ENCODE peak calls at places on chromosomes 6 and 20, in seven cellular contexts. K is SK-MEL-5; H is CD4-positive, alpha-beta memory T cell; M is activated CD4-positive, alpha-beta T cell treated with anti-CD3 and anti-CD28 coated beads, Interleukin-2, amount 50 U/mL, for 1 hour; T is aorta; Q is hypothalamus; J is psoas muscle. D is an unnamed sample.

GRCh38 chr6:7727150-7727950 is 1.5 kb downstream of the BMP6 start:
- DNase-seq in K (no peak), H (no peak), M (no peak), T (no peak), Q (no peak), J (no peak), D (no peak)

GRCh38 chr6:2376429-2377355 is 131.3 kb upstream of the GMDS start:
- DNase-seq in K (no peak), H (no peak), M (no peak), T (peak), Q (no peak), J (no peak), D (no peak)

GRCh38 chr6:159966339-159966738 is 2.5 kb upstream of the IGF2R start:
- DNase-seq in K (no peak), H (no peak), M (no peak), T (no peak), Q (no peak), J (no peak), D (no peak)

GRCh38 chr20:50690979-50691584 is at the start of gene RIPOR3:
- DNase-seq in K (no peak), H (no peak), M (no peak), T (peak), Q (no peak), J (peak), D (no peak)

GRCh38 chr20:23086056-23086551 is at the start of gene CD93:
- DNase-seq in K (no peak), H (peak), M (no peak), T (peak), Q (no peak), J (no peak), D (no peak)

GRCh38 chr20:51092238-51092822 is 69.4 kb upstream of the KCNG1 start:
- DNase-seq in K (no peak), H (no peak), M (no peak), T (no peak), Q (no peak), J (no peak), D (no peak)

GRCh38 chr20:23639490-23639958 is 1.8 kb upstream of the CST3 start:
- DNase-seq in K (no peak), H (no peak), M (no peak), T (no peak), Q (no peak), J (no peak), D (no peak)

GRCh38 chr20:51768759-51769517 is 748 bp upstream of the ATP9A start:
- DNase-seq in K (no peak), H (no peak), M (no peak), T (no peak), Q (no peak), J (no peak), D (no peak)

GRCh38 chr6:100376103-100376502 is 88.6 kb downstream of the SIM1 start:
- DNase-seq in K (no peak), H (no peak), M (no peak), T (no peak), Q (no peak), J (no peak), D (no peak)

GRCh38 chr20:58711266-58712051 is 18.9 kb downstream of the NPEPL1 start:
- DNase-seq in K (no peak), H (no peak), M (no peak), T (no peak), Q (no peak), J (no peak), D (no peak)

GRCh38 chr6:18820725-18821124 is 433.6 kb downstream of the RNF144B start:
- DNase-seq in K (no peak), H (no peak), M (no peak), T (no peak), Q (no peak), J (no peak), D (no peak)

GRCh38 chr20:38774167-38774566 is 25.9 kb downstream of the ACTR5 start:
- DNase-seq in K (no peak), H (no peak), M (no peak), T (no peak), Q (no peak), J (no peak), D (no peak)

GRCh38 chr20:37636212-37636975 is 57.4 kb upstream of the CTNNBL1 start:
- DNase-seq in K (no peak), H (no peak), M (no peak), T (no peak), Q (no peak), J (no peak), D (no peak)

GRCh38 chr6:167712332-167713087 is 114.2 kb upstream of the AFDN start:
- DNase-seq in K (no peak), H (no peak), M (no peak), T (no peak), Q (no peak), J (no peak), D (no peak)

GRCh38 chr6:43628392-43629103 is 516 bp downstream of the GTPBP2 start:
- DNase-seq in K (peak), H (peak), M (peak), T (peak), Q (peak), J (peak), D (no peak)

GRCh38 chr6:30798501-30798900 is 54.2 kb upstream of the IER3 start:
- DNase-seq in K (no peak), H (no peak), M (no peak), T (no peak), Q (no peak), J (no peak), D (no peak)

GRCh38 chr20:47031821-47032220 is 137.2 kb downstream of the EYA2 start:
- DNase-seq in K (no peak), H (no peak), M (no peak), T (no peak), Q (no peak), J (no peak), D (no peak)

GRCh38 chr20:32614772-32615171 is 29.6 kb upstream of the NOL4L start:
- DNase-seq in K (no peak), H (no peak), M (no peak), T (no peak), Q (no peak), J (no peak), D (no peak)

GRCh38 chr6:90203672-90204071 is 93.0 kb downstream of the BACH2 start:
- DNase-seq in K (no peak), H (no peak), M (no peak), T (no peak), Q (no peak), J (no peak), D (no peak)

GRCh38 chr6:128966934-128967333 is 84.0 kb downstream of the LAMA2 start:
- DNase-seq in K (no peak), H (no peak), M (no peak), T (no peak), Q (no peak), J (no peak), D (no peak)

GRCh38 chr6:87724994-87725811 is 23.2 kb upstream of the AKIRIN2 start:
- DNase-seq in K (no peak), H (no peak), M (no peak), T (no peak), Q (no peak), J (no peak), D (peak)

GRCh38 chr20:56163806-56164205 is 84.7 kb upstream of the MC3R start:
- DNase-seq in K (peak), H (no peak), M (no peak), T (no peak), Q (no peak), J (no peak), D (no peak)

GRCh38 chr6:40778918-40779317 is 191.8 kb upstream of the LRFN2 start:
- DNase-seq in K (no peak), H (no peak), M (no peak), T (no peak), Q (no peak), J (no peak), D (no peak)

GRCh38 chr20:8132015-8132631 is at the start of gene PLCB1:
- DNase-seq in K (peak), H (peak), M (peak), T (peak), Q (peak), J (peak), D (no peak)

GRCh38 chr6:36908758-36909157 is 23.0 kb downstream of the C6orf89 start:
- DNase-seq in K (peak), H (no peak), M (no peak), T (no peak), Q (no peak), J (no peak), D (no peak)

GRCh38 chr6:32202186-32202585 is 9.7 kb upstream of the GPSM3 start:
- DNase-seq in K (no peak), H (no peak), M (no peak), T (no peak), Q (no peak), J (no peak), D (no peak)

GRCh38 chr6:133502451-133503259 is 261.5 kb downstream of the EYA4 start:
- DNase-seq in K (no peak), H (no peak), M (no peak), T (peak), Q (no peak), J (peak), D (no peak)

D was measured in GM12878.